ENCODE peak calls at places on chromosomes 5 and 9, in eight cellular contexts. T is endothelial cell, L is cardiac muscle cell, M is upper lobe of right lung, R is fibroblast of mammary gland, Q is AG04450, V is kidney epithelial cell, K is prostate gland. I is an unnamed sample.

GRCh38 chr5:761854-762685 is 22.5 kb downstream of the ZDHHC11B start:
- DNase-seq in V (no peak), L (no peak), K (no peak), M (peak), R (no peak), T (no peak), Q (no peak), I (no peak)

GRCh38 chr5:112186401-112186990 is 232.6 kb downstream of the EPB41L4A start:
- DNase-seq in M (no peak), Q (peak), T (peak), V (no peak), L (peak), R (peak), K (no peak), I (peak)

GRCh38 chr5:6448622-6449464 is at the start of gene UBE2QL1:
- DNase-seq in V (no peak), R (no peak), L (peak), M (no peak), Q (no peak), K (peak), T (peak), I (no peak)

GRCh38 chr9:117772960-117773359 is 68.8 kb downstream of the TLR4 start:
- DNase-seq in K (no peak), Q (no peak), L (no peak), V (peak), R (peak), M (no peak), T (no peak), I (no peak)

GRCh38 chr9:68805890-68806517 is 101.0 kb downstream of the PIP5K1B start:
- DNase-seq in R (no peak), L (peak), Q (no peak), T (no peak), K (no peak), M (no peak), V (no peak), I (no peak)

GRCh38 chr9:107989544-107989943 is 500.0 kb upstream of the KLF4 start:
- DNase-seq in K (no peak), V (no peak), T (no peak), L (no peak), Q (no peak), M (no peak), R (peak), I (peak)

GRCh38 chr5:130425405-130425804 is 521.1 kb downstream of the CHSY3 start:
- DNase-seq in T (no peak), L (no peak), R (no peak), M (no peak), Q (no peak), V (no peak), K (no peak), I (no peak)

GRCh38 chr5:17216974-17217325 is 481 bp upstream of the BASP1 start:
- DNase-seq in V (no peak), Q (no peak), K (peak), T (peak), R (peak), L (peak), M (peak), I (no peak)

GRCh38 chr5:106127341-106127781 is 1543.4 kb downstream of the EFNA5 start:
- DNase-seq in M (no peak), R (no peak), K (no peak), Q (no peak), T (no peak), L (peak), V (peak), I (no peak)

GRCh38 chr9:128113526-128114325 is 13.8 kb downstream of the PTGES2 start:
- DNase-seq in L (no peak), Q (no peak), R (no peak), V (no peak), K (no peak), M (peak), T (no peak), I (no peak)

DNA sequence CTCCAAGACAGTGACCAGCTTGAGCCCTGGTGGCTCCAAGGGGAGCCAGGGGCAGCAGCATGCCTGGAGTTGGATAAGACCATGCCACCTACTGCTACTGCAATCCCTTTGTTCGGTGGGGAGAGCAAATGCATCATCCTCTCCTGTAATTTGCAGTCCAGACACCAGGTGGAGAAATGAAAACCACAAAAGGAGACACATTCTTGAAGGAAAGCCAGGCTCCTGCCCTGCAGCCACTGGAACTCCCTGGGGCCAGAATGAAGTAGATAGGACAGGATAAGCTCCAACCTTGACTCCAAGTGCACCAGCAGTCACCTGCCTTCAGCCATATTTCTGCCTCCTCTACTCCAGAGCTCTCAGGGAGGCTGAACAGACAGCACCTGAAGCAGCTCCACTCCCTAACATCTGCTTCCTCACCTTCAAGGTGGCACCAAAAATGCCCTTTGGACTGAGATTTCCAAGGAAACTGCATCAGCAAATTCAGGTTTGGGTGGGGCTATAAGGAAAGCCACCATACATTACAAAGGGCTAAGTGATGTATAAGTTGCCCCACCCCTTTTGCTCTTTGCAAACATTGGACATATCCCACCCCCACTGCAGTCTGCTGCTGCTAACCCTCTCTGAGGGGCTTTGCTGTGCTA is 65.0 kb upstream of the IQGAP2 start:
- DNase-seq in K (peak), L (peak), T (peak), V (peak), R (peak), M (no peak), Q (peak), I (no peak)
- TF ChIP-seq CTCF in K (peak), L (peak), T (peak), V (peak), R (peak), M (peak), Q (peak), I (no peak)

GRCh38 chr5:150653145-150653761 is 7.8 kb upstream of the MYOZ3 start:
- DNase-seq in V (no peak), K (no peak), T (no peak), R (peak), Q (no peak), L (no peak), M (no peak), I (no peak)
- TF ChIP-seq CTCF in V (peak), K (no peak), T (no peak), R (peak), Q (peak), L (peak), M (no peak), I (peak)

DNA sequence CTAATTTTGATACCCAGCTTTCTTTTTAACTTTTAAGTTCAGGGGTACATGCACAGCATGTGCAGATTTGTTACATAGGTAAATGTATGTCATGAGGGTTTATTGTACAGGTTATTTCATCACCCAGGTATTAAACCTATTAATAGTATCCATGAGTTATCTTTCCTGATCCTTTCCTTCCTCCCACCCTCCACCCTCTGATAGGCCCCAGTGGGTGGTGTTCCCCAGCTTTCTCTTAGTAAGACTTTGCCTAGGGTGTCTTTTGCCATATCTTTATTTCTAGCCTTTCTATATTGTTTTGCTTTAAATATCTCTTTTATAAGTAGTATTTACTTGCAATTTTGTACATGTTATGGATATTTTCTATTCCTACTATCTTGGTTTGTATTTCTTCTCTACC is 243.7 kb downstream of the SGCD start:
- DNase-seq in T (no peak), R (no peak), V (no peak), L (no peak), Q (no peak), M (no peak), K (no peak), I (no peak)
- TF ChIP-seq CTCF in T (no peak), R (no peak), V (no peak), L (no peak), Q (no peak), M (no peak), K (no peak), I (no peak)

DNA sequence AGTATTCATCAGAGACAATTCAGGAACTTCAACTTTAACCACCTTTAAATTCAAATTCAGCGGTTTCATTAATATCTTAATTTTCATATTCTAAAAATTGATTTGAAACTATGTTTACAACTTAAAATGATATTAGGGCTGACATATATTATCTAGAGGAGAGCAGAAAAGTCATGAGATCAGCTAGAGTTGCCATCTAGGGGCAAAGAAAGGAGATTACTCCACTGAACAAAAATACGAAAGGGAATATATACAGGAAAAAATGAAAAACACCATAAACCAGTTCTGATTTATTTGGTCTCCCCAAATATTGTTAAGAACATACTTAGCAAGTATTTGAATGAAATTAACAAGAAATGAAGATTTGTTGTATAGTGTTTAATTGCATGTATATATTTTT is 946.3 kb downstream of the DTWD2 start:
- DNase-seq in T (no peak), R (no peak), K (no peak), L (no peak), Q (no peak), M (no peak), V (no peak), I (no peak)
- TF ChIP-seq CTCF in T (no peak), R (no peak), K (no peak), L (peak), Q (no peak), M (no peak), V (no peak), I (no peak)

DNA sequence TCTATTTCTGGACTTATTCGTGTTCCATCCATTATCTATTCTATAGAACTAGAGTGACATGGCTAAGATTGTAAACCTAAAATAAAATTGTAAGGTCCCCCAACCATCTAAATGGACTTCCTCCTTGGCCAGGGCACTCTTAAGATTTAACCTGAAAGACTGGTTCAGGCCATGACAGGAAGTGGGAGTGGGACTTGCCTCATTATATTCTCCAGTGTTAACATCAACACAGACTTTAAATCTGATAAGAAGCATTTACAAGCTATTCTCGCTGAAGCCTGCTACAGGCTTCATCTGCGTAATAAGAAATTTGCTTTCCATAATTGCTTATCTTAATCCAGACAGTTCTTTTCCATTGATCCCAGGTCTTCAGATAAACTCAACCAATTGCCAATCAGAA is 117.0 kb downstream of the SSBP2 start:
- DNase-seq in L (no peak), T (no peak), K (no peak), M (no peak), Q (no peak), R (no peak), V (no peak), I (no peak)
- TF ChIP-seq CTCF in L (no peak), T (no peak), K (no peak), M (no peak), Q (no peak), R (no peak), V (no peak), I (no peak)

DNA sequence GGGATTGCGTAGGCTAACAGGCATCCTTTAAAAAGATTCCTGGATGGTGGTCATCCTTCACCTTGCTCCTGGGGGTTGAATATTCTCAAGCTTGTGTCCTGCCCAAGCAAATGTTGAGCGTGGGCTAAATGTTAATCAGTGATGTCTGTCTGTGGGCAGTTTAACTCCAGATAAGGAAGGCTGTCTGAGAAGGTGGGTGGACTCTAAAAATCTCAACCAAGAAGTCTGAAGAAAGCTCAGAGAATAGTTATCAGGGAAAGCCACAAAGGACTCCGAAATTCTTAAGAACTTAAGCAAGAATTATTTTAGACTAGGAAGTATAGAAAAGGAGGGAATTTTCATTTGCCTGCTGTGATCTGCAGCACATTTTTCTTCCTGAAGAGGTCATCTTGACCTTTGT is 77.9 kb upstream of the FSD1L start:
- DNase-seq in K (no peak), L (no peak), V (no peak), M (no peak), T (no peak), R (no peak), Q (no peak), I (no peak)
- TF ChIP-seq CTCF in K (no peak), L (no peak), V (no peak), M (no peak), T (no peak), R (no peak), Q (no peak), I (no peak)

DNA sequence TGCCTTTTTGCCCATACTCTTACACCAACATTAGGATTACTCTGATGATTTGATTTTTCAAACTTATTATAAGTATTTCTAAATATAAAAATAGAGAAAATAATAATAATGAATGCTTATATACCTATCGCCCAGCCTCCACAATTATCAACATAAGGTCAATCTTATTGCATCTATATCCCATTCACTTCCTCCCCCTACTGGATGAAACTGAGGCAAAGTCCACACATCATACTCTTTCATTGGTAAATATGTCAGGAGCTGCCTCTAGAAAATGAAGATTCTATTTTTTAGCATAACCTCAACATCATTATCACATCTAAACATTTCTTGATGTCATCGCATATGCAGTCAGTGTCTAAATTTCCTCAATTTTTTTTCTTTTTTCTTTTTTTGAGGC is 44.3 kb downstream of the SH3RF2 start:
- DNase-seq in L (no peak), M (no peak), K (no peak), T (no peak), R (no peak), Q (no peak), V (no peak), I (no peak)
- TF ChIP-seq CTCF in L (peak), M (no peak), K (no peak), T (no peak), R (peak), Q (peak), V (no peak), I (no peak)

GRCh38 chr5:155052532-155052931 is 39.0 kb downstream of the KIF4B start:
- DNase-seq in T (no peak), K (no peak), Q (no peak), R (no peak), L (no peak), M (no peak), V (no peak), I (no peak)

GRCh38 chr5:155046591-155046990 is 33.0 kb downstream of the KIF4B start:
- DNase-seq in M (no peak), V (no peak), L (no peak), K (no peak), R (no peak), T (no peak), Q (no peak), I (no peak)

GRCh38 chr5:155047818-155048217 is 34.3 kb downstream of the KIF4B start:
- DNase-seq in Q (no peak), M (no peak), V (no peak), T (no peak), R (no peak), L (no peak), K (no peak), I (no peak)

GRCh38 chr5:155050384-155051019 is 36.9 kb downstream of the KIF4B start:
- DNase-seq in V (no peak), R (no peak), K (no peak), T (no peak), Q (no peak), M (no peak), L (no peak), I (no peak)

DNA sequence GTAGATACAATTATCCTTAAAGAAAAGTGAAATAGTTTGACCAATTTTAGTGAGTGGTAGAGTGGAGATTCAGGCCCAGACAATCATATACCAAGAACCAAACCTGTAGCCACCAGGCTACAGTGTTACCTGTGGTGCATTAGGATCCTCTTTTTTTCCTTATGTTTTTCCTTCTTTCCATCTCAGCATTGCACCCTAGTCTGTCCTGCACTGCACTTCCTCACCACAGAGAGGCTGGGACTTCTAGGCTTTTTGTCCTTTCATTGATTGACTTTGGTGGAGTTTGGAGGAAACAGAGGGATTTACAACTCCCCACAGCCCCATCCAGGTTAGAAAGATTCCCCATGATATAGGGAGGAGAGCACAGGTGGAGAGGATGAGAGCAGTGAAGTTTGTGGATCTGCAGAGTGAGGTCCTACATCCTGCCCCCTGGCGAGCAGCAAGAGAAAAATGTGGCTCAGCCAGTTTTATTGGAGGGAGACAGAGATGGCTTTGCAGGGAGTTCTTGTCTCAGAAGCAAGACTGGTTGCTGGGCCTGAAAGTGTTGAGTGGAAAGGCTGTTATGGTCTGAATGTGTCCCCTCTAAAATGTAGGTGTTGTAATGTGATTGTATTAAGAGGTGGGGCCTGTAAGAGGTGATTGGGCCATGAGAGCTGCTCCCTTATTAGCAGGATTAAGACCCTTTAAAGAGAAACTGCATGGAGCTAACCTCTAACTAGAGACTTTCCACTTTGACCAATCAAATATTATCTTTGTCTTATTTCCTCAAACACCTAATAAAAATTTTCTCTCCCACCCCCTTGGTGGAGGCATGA is 36.2 kb downstream of the KIF4B start:
- DNase-seq in K (no peak), R (no peak), T (no peak), Q (no peak), V (no peak), M (no peak), L (peak), I (no peak)
- TF ChIP-seq CTCF in K (no peak), R (peak), T (no peak), Q (peak), V (peak), M (no peak), L (peak), I (peak)

GRCh38 chr5:157354825-157355224 is 88.9 kb downstream of the CYFIP2 start:
- DNase-seq in R (no peak), K (no peak), L (no peak), T (peak), Q (no peak), V (no peak), M (no peak), I (no peak)
- TF ChIP-seq CTCF in R (peak), K (no peak), L (peak), T (peak), Q (peak), V (peak), M (peak), I (peak)

GRCh38 chr9:137138058-137138697 is 776 bp upstream of the GRIN1 start:
- DNase-seq in V (no peak), K (no peak), M (peak), R (no peak), L (no peak), Q (no peak), T (no peak), I (no peak)
- TF ChIP-seq CTCF in V (no peak), K (no peak), M (no peak), R (no peak), L (no peak), Q (no peak), T (no peak), I (no peak)